ENCODE peak calls at places on chromosomes 16 and 17, in eight cellular contexts. U is IMR-90, G is ovary, T is colonic mucosa, W is fibroblast of lung, S is uterus, I is endothelial cell of umbilical vein, O is Peyer's patch. E is an unnamed sample.

GRCh38 chr17:35174835-35175334 is 19.3 kb downstream of the SLC35G3 start:
- DNase-seq in W (no peak), G (no peak), O (no peak), I (no peak), U (no peak), T (no peak), S (no peak), E (no peak)

GRCh38 chr16:86775401-86775985 is 197.1 kb downstream of the FOXL1 start:
- DNase-seq in G (no peak), W (no peak), O (no peak), I (no peak), T (no peak), U (peak; percentile 34), S (no peak), E (no peak)

GRCh38 chr17:79657861-79658810 is 47.3 kb upstream of the RBFOX3 start:
- DNase-seq in U (no peak), I (no peak), W (no peak), S (peak; percentile 66), O (no peak), T (no peak), G (no peak), E (no peak)

GRCh38 chr16:19400709-19401108 is 17.0 kb upstream of the TMC5 start:
- DNase-seq in T (no peak), W (no peak), S (no peak), U (no peak), I (no peak), G (no peak), O (no peak), E (no peak)

GRCh38 chr16:963913-964695 is 6.7 kb downstream of the LMF1 start:
- DNase-seq in I (peak; percentile 43), S (no peak), G (no peak), U (no peak), T (no peak), O (no peak), W (no peak), E (no peak)

GRCh38 chr17:32222621-32223020 is 43.0 kb upstream of the RHBDL3 start:
- DNase-seq in S (no peak), U (peak; percentile 15), W (no peak), I (no peak), T (no peak), O (no peak), G (no peak), E (peak; percentile 78)

GRCh38 chr17:47914296-47914948 is 18.4 kb downstream of the SP2 start:
- DNase-seq in U (no peak), I (no peak), G (no peak), T (no peak), W (no peak), S (no peak), O (no peak), E (no peak)

GRCh38 chr16:50842589-50842988 is 100.7 kb downstream of the CYLD start:
- DNase-seq in S (no peak), T (no peak), U (peak; percentile 5), G (no peak), I (no peak), W (no peak), O (no peak), E (no peak)

GRCh38 chr17:56681561-56682266 is 88.2 kb downstream of the NOG start:
- DNase-seq in G (no peak), O (no peak), S (no peak), T (no peak), I (peak; percentile 82), W (peak; percentile 66), U (peak; percentile 98), E (peak; percentile 74)

GRCh38 chr16:58414938-58415451 is 22.7 kb downstream of the GINS3 start:
- DNase-seq in W (no peak), T (no peak), S (no peak), I (peak; percentile 80), U (peak; percentile 29), G (no peak), O (no peak), E (no peak)

GRCh38 chr17:8359769-8360168 is 16.7 kb downstream of the KRABD2 start:
- DNase-seq in U (peak; percentile 96), O (no peak), T (no peak), G (no peak), I (peak; percentile 95), S (peak; percentile 58), W (peak; percentile 90), E (peak; percentile 70)

GRCh38 chr17:61468263-61468907 is 16.2 kb downstream of the TBX4 start:
- DNase-seq in T (no peak), W (peak; percentile 65), G (no peak), U (peak; percentile 79), S (no peak), I (no peak), O (peak; percentile 28), E (no peak)

GRCh38 chr16:23595246-23595950 is 718 bp downstream of the NDUFAB1 start:
- DNase-seq in O (no peak), U (no peak), W (no peak), T (peak; percentile 48), G (no peak), I (no peak), S (no peak), E (no peak)

GRCh38 chr17:3558603-3559269 is 1.1 kb upstream of the TRPV3 start:
- DNase-seq in T (peak; percentile 53), U (peak; percentile 92), W (peak; percentile 64), O (peak; percentile 81), G (no peak), I (no peak), S (no peak), E (peak; percentile 86)

GRCh38 chr16:67395458-67396158 is 2.3 kb upstream of the TPPP3 start:
- DNase-seq in W (no peak), G (peak; percentile 49), S (no peak), I (no peak), O (no peak), U (peak; percentile 72), T (no peak), E (no peak)

DNA sequence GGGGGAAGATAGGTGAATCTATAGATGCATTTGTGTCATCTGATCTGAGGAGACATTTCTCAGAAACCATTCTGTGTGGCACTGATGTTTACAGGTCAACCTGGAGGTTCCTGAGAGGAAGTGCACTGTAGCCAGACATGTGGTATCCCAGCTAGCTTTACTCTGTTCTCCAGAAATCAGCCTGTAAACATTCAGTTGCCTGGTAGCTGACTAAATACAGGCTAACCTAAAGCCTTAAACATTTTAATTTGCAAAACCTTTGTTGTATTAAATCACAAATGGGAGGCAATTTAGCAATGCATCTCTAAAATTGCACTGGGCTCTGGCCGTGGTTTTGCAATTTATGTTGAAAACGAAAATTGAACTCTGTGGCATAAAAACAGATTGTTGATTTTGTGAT is 207.6 kb downstream of the FTO start:
- DNase-seq in O (no peak), I (peak; percentile 9), U (no peak), T (no peak), S (no peak), G (no peak), W (peak; percentile 12), E (no peak)
- H3K27ac ChIP-seq in O (no peak overlapping the region), I (no peak overlapping the region), U (no peak overlapping the region), T (no peak overlapping the region), S (no peak overlapping the region), G (no peak overlapping the region), W (no peak overlapping the region), E (no peak overlapping the region)

GRCh38 chr16:12215302-12216105 is 239.0 kb downstream of the SNX29 start:
- DNase-seq in I (no peak), G (no peak), O (peak; percentile 75), T (no peak), W (no peak), U (no peak), S (no peak), E (no peak)
- TF ChIP-seq CTCF in I (peak; percentile 6), G (no peak), O (peak; percentile 44), T (no peak), W (peak; percentile 23), U (peak; percentile 38), S (no peak), E (no peak)

GRCh38 chr16:85593503-85594195 is 19.5 kb upstream of the GSE1 start:
- DNase-seq in O (no peak), I (no peak), S (no peak), W (no peak), T (no peak), G (no peak), U (no peak), E (no peak)

GRCh38 chr16:85595812-85596495 is 17.2 kb upstream of the GSE1 start:
- DNase-seq in O (no peak), T (no peak), W (no peak), S (no peak), U (no peak), I (no peak), G (no peak), E (no peak)

GRCh38 chr16:85592700-85593502 is 20.2 kb upstream of the GSE1 start:
- DNase-seq in T (no peak), O (no peak), S (no peak), G (no peak), W (peak; percentile 62), I (no peak), U (peak; percentile 59), E (no peak)

GRCh38 chr16:85595299-85595661 is 17.8 kb upstream of the GSE1 start:
- DNase-seq in U (no peak), I (no peak), G (no peak), O (no peak), W (no peak), S (no peak), T (no peak), E (no peak)

GRCh38 chr16:85594621-85595298 is 18.4 kb upstream of the GSE1 start:
- DNase-seq in O (no peak), S (no peak), U (no peak), W (no peak), I (no peak), G (no peak), T (no peak), E (no peak)
- H3K27ac ChIP-seq in O (no peak overlapping the region), S (no peak overlapping the region), U (no peak overlapping the region), W (no peak overlapping the region), I (no peak overlapping the region), G (no peak overlapping the region), T (no peak overlapping the region), E (no peak overlapping the region)

GRCh38 chr17:82822281-82822680 is 17.5 kb downstream of the ZNF750 start:
- DNase-seq in O (no peak), I (no peak), W (no peak), S (no peak), T (no peak), U (no peak), G (peak; percentile 14), E (no peak)

GRCh38 chr17:82825540-82826124 is 14.2 kb downstream of the ZNF750 start:
- DNase-seq in S (no peak), I (no peak), W (no peak), G (no peak), T (no peak), U (no peak), O (no peak), E (no peak)

GRCh38 chr17:82820278-82821251 is 19.3 kb downstream of the ZNF750 start:
- DNase-seq in U (no peak), W (no peak), O (no peak), I (no peak), G (no peak), T (no peak), S (no peak), E (no peak)

GRCh38 chr17:82821554-82821953 is 18.3 kb downstream of the ZNF750 start:
- DNase-seq in I (no peak), O (no peak), S (no peak), G (no peak), U (no peak), T (no peak), W (no peak), E (no peak)

DNA sequence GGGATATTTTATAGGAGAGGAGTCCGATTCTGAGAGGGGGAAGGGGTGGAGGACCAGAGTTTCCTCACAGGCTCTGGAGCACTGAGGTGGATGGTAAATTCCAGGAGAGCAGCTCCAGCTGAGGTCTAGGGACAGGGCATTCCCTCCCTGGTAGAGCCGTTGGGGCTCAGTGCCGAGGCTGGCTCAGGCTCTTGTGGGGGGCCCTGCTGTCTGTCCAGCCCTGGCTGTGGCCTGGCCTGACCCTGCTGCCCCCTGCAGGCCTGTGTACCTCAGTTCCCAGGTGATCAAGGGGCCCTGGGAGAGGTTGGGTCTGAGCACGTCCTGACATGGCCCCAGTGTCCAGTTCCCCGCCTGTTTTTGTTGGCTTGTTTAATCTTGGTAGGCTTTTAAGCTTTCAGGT is 16.8 kb downstream of the ZNF750 start:
- DNase-seq in W (no peak), O (no peak), U (no peak), S (no peak), G (no peak), I (no peak), T (no peak), E (peak; percentile 10)
- TF ChIP-seq CTCF in W (no peak), O (no peak), U (no peak), S (no peak), G (no peak), I (peak; percentile 17), T (no peak), E (no peak)

E was measured in RWPE1.